ENCODE peak calls at places on chromosome 17, in five cellular contexts. N is tibial artery; O is lower lobe of right lung; Y is brain microvascular endothelial cell; X is CD4-positive, CD25-positive, alpha-beta regulatory T cell. J is an unnamed sample.

GRCh38 chr17:72336026-72336803 is 215.4 kb downstream of the SOX9 start:
- DNase-seq in N (no peak), O (no peak), Y (no peak), X (no peak), J (no peak)

GRCh38 chr17:8606415-8606814 is 24.1 kb downstream of the MYH10 start:
- DNase-seq in N (no peak), O (no peak), Y (no peak), X (no peak), J (no peak)

GRCh38 chr17:31680126-31680525 is 178.9 kb downstream of the COPRS start:
- DNase-seq in N (no peak), O (no peak), Y (no peak), X (no peak), J (no peak)

GRCh38 chr17:39147221-39148185 is 3.9 kb downstream of the PLXDC1 start:
- DNase-seq in N (no peak), O (no peak), Y (no peak), X (no peak), J (no peak)

GRCh38 chr17:66338937-66339336 is 36.5 kb downstream of the PRKCA start:
- DNase-seq in N (no peak), O (no peak), Y (no peak), X (no peak), J (no peak)

GRCh38 chr17:66255527-66255971 is 26.3 kb upstream of the APOH start:
- DNase-seq in N (no peak), O (no peak), Y (no peak), X (no peak), J (no peak)

GRCh38 chr17:20083460-20083859 is 74.3 kb downstream of the SPECC1 start:
- DNase-seq in N (no peak), O (no peak), Y (no peak), X (no peak), J (no peak)

GRCh38 chr17:58528443-58528842 is 14.0 kb upstream of the MTMR4 start:
- DNase-seq in N (no peak), O (no peak), Y (no peak), X (no peak), J (no peak)

DNA sequence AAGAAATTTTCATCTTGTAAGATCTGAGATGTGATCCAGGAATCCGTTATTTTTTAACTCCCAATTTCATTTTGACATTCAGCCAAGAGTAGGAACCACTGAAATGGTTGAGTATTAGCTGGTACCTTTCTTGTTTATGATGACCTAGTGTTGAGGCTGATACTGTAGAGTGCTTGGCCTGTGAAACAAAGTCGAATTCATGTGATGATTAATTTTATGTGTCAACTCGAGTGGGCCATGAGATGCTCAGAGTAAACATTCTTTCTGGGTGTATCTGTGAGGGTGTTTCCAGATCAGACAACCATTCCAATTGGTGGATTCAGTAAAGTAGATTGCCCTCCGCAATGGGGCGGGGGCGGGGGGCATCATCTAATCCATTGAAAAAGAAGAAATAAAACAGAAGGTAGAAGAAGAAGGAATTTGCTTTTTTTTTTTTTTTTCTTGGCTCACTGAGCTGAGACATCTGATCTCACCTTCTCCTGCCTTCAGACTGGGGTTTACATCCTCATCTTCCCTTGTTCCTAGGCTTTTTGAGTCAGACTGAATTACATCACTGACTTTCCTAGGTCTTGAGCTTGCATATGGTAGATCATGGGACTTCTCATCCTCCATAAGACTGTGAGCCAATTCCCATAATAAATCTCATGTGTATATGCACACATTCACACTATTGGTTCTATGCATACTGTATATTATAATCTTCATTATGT is 264.5 kb upstream of the KCNJ16 start:
- DNase-seq in N (no peak), O (no peak), Y (no peak), X (no peak), J (no peak)
- H3K27ac ChIP-seq in N (no peak), O (no peak), Y (no peak), X (no peak), J (no peak)

DNA sequence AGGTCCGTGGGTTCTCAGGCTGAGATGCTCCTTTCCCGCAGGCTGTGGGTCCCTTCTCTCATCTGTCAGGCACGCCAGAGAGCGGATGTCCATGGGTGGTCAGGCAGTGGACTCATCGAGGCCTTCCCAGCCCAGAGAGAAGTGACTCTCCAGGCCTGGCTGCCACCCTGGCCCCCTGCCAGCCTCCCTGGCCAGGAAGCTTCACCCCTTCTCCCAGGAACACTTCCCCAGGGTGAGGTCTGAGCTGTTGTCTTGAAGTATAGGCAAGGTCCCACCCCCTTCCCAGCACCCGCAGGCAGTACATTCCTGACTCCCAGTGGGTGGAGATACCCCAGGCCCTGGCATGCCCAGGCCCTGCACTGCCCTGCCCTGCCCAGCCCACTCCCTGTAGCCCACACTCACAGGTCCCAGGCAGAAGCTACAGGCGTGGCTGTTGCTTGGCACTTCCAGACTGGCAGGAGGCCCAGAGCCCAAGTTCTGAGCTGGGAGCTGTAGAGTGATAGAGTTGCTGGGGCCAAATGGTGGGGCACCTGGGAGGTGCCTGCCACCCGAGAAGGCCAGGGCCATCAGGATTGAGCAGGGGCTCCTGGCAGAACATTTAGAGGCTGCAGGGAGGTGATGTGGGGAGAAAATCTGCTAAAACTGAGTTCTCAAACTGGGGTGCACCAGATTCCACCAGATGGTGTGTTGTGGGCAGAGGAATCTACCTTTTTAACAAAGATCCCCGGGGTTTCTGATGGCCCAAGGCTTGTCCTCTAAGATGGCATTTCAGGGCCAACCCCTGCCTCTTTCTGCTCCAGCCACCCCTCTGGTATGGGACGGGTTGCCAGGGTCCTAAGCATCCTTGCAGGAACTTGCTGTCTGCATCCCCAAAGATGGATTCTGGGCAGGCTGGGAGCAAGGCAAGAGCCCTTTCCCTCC is 6.7 kb downstream of the ITGA3 start:
- DNase-seq in N (peak), O (peak), Y (peak), X (no peak), J (no peak)
- H3K27ac ChIP-seq in N (peak), O (peak), Y (peak), X (no peak), J (no peak)

GRCh38 chr17:7139400-7139799 is 24.8 kb upstream of the ASGR2 start:
- DNase-seq in N (no peak), O (no peak), Y (no peak), X (no peak), J (no peak)

GRCh38 chr17:7146115-7146514 is 31.5 kb upstream of the ASGR2 start:
- DNase-seq in N (no peak), O (no peak), Y (no peak), X (no peak), J (no peak)

GRCh38 chr17:7144203-7144602 is 29.6 kb upstream of the ASGR2 start:
- DNase-seq in N (no peak), O (no peak), Y (no peak), X (no peak), J (no peak)

GRCh38 chr17:7138800-7139381 is 24.3 kb upstream of the ASGR2 start:
- DNase-seq in N (no peak), O (no peak), Y (no peak), X (no peak), J (no peak)

GRCh38 chr17:7141824-7142223 is 27.2 kb upstream of the ASGR2 start:
- DNase-seq in N (no peak), O (no peak), Y (no peak), X (no peak), J (no peak)
- H3K27ac ChIP-seq in N (no peak), O (no peak), Y (no peak), X (no peak), J (no peak)

DNA sequence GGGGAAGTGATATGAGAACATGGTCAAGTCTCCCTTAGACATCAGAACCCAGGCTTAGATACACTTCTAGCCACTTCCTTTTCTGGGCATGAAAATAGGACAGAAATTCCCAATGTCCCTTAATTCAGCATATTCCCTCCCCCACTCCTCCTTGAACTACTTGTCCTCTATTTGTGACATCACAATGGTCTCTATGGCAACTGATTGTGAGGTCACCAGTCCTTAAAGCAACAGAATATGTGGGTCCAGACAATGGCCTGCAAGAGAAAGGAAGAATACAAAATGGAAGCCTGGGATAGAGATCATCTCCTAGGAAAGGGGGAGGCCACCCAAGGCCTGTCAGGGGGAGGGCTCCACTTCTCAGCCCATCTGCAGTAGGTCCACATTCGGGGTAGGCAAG is 6.7 kb upstream of the SEZ6 start:
- DNase-seq in N (no peak), O (no peak), Y (no peak), X (no peak), J (no peak)
- H3K27ac ChIP-seq in N (no peak), O (no peak), Y (no peak), X (no peak), J (no peak)

GRCh38 chr17:55305321-55306087 is 40.7 kb downstream of the HLF start:
- DNase-seq in N (no peak), O (no peak), Y (no peak), X (no peak), J (no peak)
- H3K27ac ChIP-seq in N (no peak), O (no peak), Y (no peak), X (no peak), J (no peak)

J was measured in caudate nucleus.